ENCODE peak calls at places on chromosomes 3 and 15, in eight cellular contexts. V is stimulated activated CD4-positive, alpha-beta T cell treated with anti-CD3 and anti-CD28 coated beads, Interleukin-12 subunit alpha, Interleukin-12 subunit beta, amount 100 ng/mL, for 4 hours; H is AG20443; W is neural crest cell; M is LoVo; L is HuH-7; Q is germinal center; A is psoas muscle. N is an unnamed sample.

GRCh38 chr3:142498397-142499180 is 50.8 kb upstream of the XRN1 start:
- DNase-seq in V (no peak), H (no peak), W (no peak), M (no peak), L (no peak), Q (no peak), A (no peak), N (no peak)

GRCh38 chr3:195425849-195426248 is 17.0 kb downstream of the ACAP2 start:
- DNase-seq in V (no peak), H (no peak), W (no peak), M (no peak), L (no peak), Q (no peak), A (no peak), N (no peak)

GRCh38 chr3:133262371-133262770 is 137.5 kb upstream of the BFSP2 start:
- DNase-seq in V (no peak), H (no peak), W (no peak), M (no peak), L (no peak), Q (no peak), A (no peak), N (no peak)

GRCh38 chr3:132231633-132232032 is 85.6 kb upstream of the ACP3 start:
- DNase-seq in V (no peak), H (no peak), W (no peak), M (peak), L (no peak), Q (no peak), A (no peak), N (no peak)

GRCh38 chr3:170726976-170727661 is 141.2 kb upstream of the SLC7A14 start:
- DNase-seq in V (no peak), H (peak), W (no peak), M (peak), L (no peak), Q (no peak), A (no peak), N (no peak)

GRCh38 chr3:184472723-184473419 is 88.7 kb upstream of the EPHB3 start:
- DNase-seq in V (no peak), H (no peak), W (no peak), M (no peak), L (no peak), Q (peak), A (peak), N (no peak)

GRCh38 chr3:31523543-31523942 is 9.2 kb upstream of the STT3B start:
- DNase-seq in V (no peak), H (no peak), W (no peak), M (no peak), L (no peak), Q (no peak), A (no peak), N (no peak)

GRCh38 chr3:69684309-69684981 is 54.8 kb upstream of the MITF start:
- DNase-seq in V (no peak), H (no peak), W (no peak), M (no peak), L (no peak), Q (no peak), A (no peak), N (no peak)

GRCh38 chr15:56180851-56181250 is 62.8 kb downstream of the RFX7 start:
- DNase-seq in V (no peak), H (no peak), W (no peak), M (no peak), L (no peak), Q (no peak), A (no peak), N (no peak)

GRCh38 chr3:175238848-175239247 is 379.7 kb downstream of the NAALADL2 start:
- DNase-seq in V (no peak), H (no peak), W (no peak), M (no peak), L (no peak), Q (no peak), A (no peak), N (no peak)

GRCh38 chr15:96264351-96264798 is 66.1 kb upstream of the NR2F2 start:
- DNase-seq in V (no peak), H (no peak), W (no peak), M (peak), L (no peak), Q (no peak), A (no peak), N (no peak)

GRCh38 chr15:78461171-78461881 is 23.3 kb downstream of the IREB2 start:
- DNase-seq in V (no peak), H (no peak), W (no peak), M (no peak), L (no peak), Q (no peak), A (no peak), N (no peak)

GRCh38 chr3:111676177-111677021 is 81.3 kb upstream of the ZBED2 start:
- DNase-seq in V (no peak), H (no peak), W (no peak), M (peak), L (no peak), Q (no peak), A (no peak), N (no peak)

GRCh38 chr15:87877114-87877810 is 379.3 kb downstream of the NTRK3 start:
- DNase-seq in V (no peak), H (peak), W (no peak), M (no peak), L (no peak), Q (no peak), A (no peak), N (no peak)

GRCh38 chr3:48851407-48851806 is 3.7 kb upstream of the PRKAR2A start:
- DNase-seq in V (no peak), H (no peak), W (peak), M (no peak), L (no peak), Q (no peak), A (peak), N (no peak)

GRCh38 chr3:63538912-63539311 is 113.6 kb upstream of the SNTN start:
- DNase-seq in V (no peak), H (peak), W (no peak), M (no peak), L (no peak), Q (no peak), A (no peak), N (no peak)

GRCh38 chr3:179760944-179761343 is 108.1 kb downstream of the USP13 start:
- DNase-seq in V (no peak), H (no peak), W (no peak), M (no peak), L (no peak), Q (no peak), A (peak), N (no peak)

GRCh38 chr3:78506038-78506437 is 1261.8 kb downstream of the ROBO1 start:
- DNase-seq in V (no peak), H (no peak), W (no peak), M (no peak), L (no peak), Q (no peak), A (no peak), N (no peak)

GRCh38 chr3:48247401-48247807 is 6.5 kb downstream of the ZNF589 start:
- DNase-seq in V (no peak), H (peak), W (no peak), M (no peak), L (no peak), Q (no peak), A (no peak), N (no peak)

GRCh38 chr15:49645937-49646336 is 25.1 kb downstream of the DTWD1 start:
- DNase-seq in V (no peak), H (peak), W (no peak), M (peak), L (no peak), Q (no peak), A (peak), N (no peak)

GRCh38 chr3:71629289-71630252 is 46.0 kb upstream of the FOXP1 start:
- DNase-seq in V (no peak), H (peak), W (no peak), M (no peak), L (no peak), Q (peak), A (no peak), N (no peak)

GRCh38 chr15:64247906-64248541 is 85.2 kb upstream of the PPIB start:
- DNase-seq in V (no peak), H (peak), W (no peak), M (peak), L (peak), Q (no peak), A (no peak), N (peak)

GRCh38 chr15:29568840-29569532 is 253.3 kb downstream of the TJP1 start:
- DNase-seq in V (no peak), H (no peak), W (no peak), M (peak), L (peak), Q (no peak), A (no peak), N (peak)

GRCh38 chr15:65206750-65207149 is 4.5 kb downstream of the CILP start:
- DNase-seq in V (no peak), H (no peak), W (no peak), M (no peak), L (no peak), Q (no peak), A (no peak), N (no peak)

GRCh38 chr15:38647683-38648082 is 83.1 kb upstream of the RASGRP1 start:
- DNase-seq in V (no peak), H (no peak), W (no peak), M (no peak), L (peak), Q (no peak), A (no peak), N (no peak)

GRCh38 chr3:66473181-66473580 is 27.6 kb downstream of the LRIG1 start:
- DNase-seq in V (no peak), H (no peak), W (no peak), M (no peak), L (no peak), Q (no peak), A (no peak), N (no peak)

GRCh38 chr3:39104961-39105686 is 2.3 kb downstream of the GORASP1 start:
- DNase-seq in V (no peak), H (no peak), W (no peak), M (no peak), L (no peak), Q (no peak), A (no peak), N (no peak)

GRCh38 chr3:58924581-58924980 is 125.2 kb downstream of the CFAP20DC start:
- DNase-seq in V (no peak), H (no peak), W (no peak), M (no peak), L (no peak), Q (no peak), A (no peak), N (no peak)

GRCh38 chr3:140904521-140904920 is 37.1 kb upstream of the SLC25A36 start:
- DNase-seq in V (no peak), H (no peak), W (no peak), M (no peak), L (no peak), Q (no peak), A (no peak), N (no peak)

GRCh38 chr3:71517206-71517855 is 66.2 kb downstream of the FOXP1 start:
- DNase-seq in V (no peak), H (no peak), W (no peak), M (no peak), L (no peak), Q (no peak), A (no peak), N (no peak)

GRCh38 chr3:151328298-151329036 is 882 bp downstream of the P2RY13 start:
- DNase-seq in V (no peak), H (peak), W (no peak), M (no peak), L (no peak), Q (peak), A (no peak), N (no peak)

GRCh38 chr3:142828703-142829304 is 60.1 kb downstream of the PCOLCE2 start:
- DNase-seq in V (peak), H (peak), W (peak), M (peak), L (peak), Q (peak), A (peak), N (peak)

GRCh38 chr3:133535971-133536634 is 37.4 kb upstream of the CDV3 start:
- DNase-seq in V (no peak), H (peak), W (no peak), M (peak), L (peak), Q (no peak), A (no peak), N (no peak)

GRCh38 chr3:58994746-58995330 is 55.0 kb downstream of the CFAP20DC start:
- DNase-seq in V (no peak), H (peak), W (peak), M (peak), L (peak), Q (peak), A (no peak), N (peak)

GRCh38 chr3:179653777-179654117 is 907 bp downstream of the USP13 start:
- DNase-seq in V (peak), H (no peak), W (no peak), M (no peak), L (no peak), Q (no peak), A (peak), N (no peak)

GRCh38 chr3:39485547-39485946 is 18.1 kb downstream of the MOBP start:
- DNase-seq in V (no peak), H (no peak), W (no peak), M (no peak), L (no peak), Q (no peak), A (no peak), N (no peak)

GRCh38 chr3:71658131-71658530 is 67.1 kb downstream of the EIF4E3 start:
- DNase-seq in V (no peak), H (no peak), W (no peak), M (no peak), L (no peak), Q (no peak), A (peak), N (no peak)

GRCh38 chr3:189040934-189041333 is 130.8 kb upstream of the TPRG1 start:
- DNase-seq in V (no peak), H (no peak), W (no peak), M (no peak), L (no peak), Q (no peak), A (no peak), N (no peak)

N was measured in HEK293T.